ENCODE peak calls at places on chromosomes 7 and 10, in eight cellular contexts. E, N, Q, K, O, J, T and B are unnamed samples. For H3K27me3, the result is how much of the 10 kb centered on the place peaks cover.

GRCh38 chr10:31959461-31960173 is 31.0 kb upstream of the ARHGAP12 start:
- DNase-seq in E (no peak), N (no peak), Q (no peak), K (no peak), O (no peak), J (no peak), T (no peak), B (no peak)

GRCh38 chr10:58577394-58577793 is 64.7 kb downstream of the BICC1 start:
- DNase-seq in E (no peak), N (no peak), Q (no peak), K (no peak), O (no peak), J (peak), T (no peak), B (no peak)

GRCh38 chr10:7529638-7530037 is 118.8 kb upstream of the SFMBT2 start:
- DNase-seq in E (no peak), N (no peak), Q (no peak), K (peak), O (peak), J (peak), T (no peak), B (peak)

GRCh38 chr7:159114096-159114495 is 30.6 kb downstream of the VIPR2 start:
- DNase-seq in E (peak), N (no peak), Q (no peak), K (no peak), O (peak), J (no peak), T (no peak), B (no peak)

GRCh38 chr7:94605031-94605430 is 50.9 kb downstream of the SGCE start:
- DNase-seq in E (no peak), N (no peak), Q (no peak), K (no peak), O (no peak), J (peak), T (no peak), B (no peak)

GRCh38 chr7:140605337-140605736 is 35.3 kb downstream of the DENND2A start:
- DNase-seq in E (no peak), N (no peak), Q (no peak), K (no peak), O (peak), J (no peak), T (no peak), B (no peak)

GRCh38 chr10:65570143-65571010 is 1355.5 kb upstream of the LRRTM3 start:
- DNase-seq in E (no peak), N (peak), Q (no peak), K (peak), O (peak), J (peak), T (peak), B (peak)

GRCh38 chr10:131842351-131843088 is 58.3 kb upstream of the PPP2R2D start:
- DNase-seq in E (peak), N (peak), Q (no peak), K (no peak), O (no peak), J (no peak), T (no peak), B (peak)

GRCh38 chr10:27998178-27998953 is 513 bp downstream of the ODAD2 start:
- DNase-seq in E (no peak), N (peak), Q (no peak), K (peak), O (peak), J (peak), T (peak), B (peak)

GRCh38 chr7:99928994-99929729 is at the start of gene GJC3:
- DNase-seq in E (peak), N (peak), Q (no peak), K (peak), O (peak), J (peak), T (peak), B (peak)

GRCh38 chr7:29408841-29409243 is 154.8 kb upstream of the PRR15 start:
- DNase-seq in E (no peak), N (no peak), Q (peak), K (peak), O (peak), J (peak), T (no peak), B (no peak)

GRCh38 chr7:124330741-124331407 is 298.0 kb upstream of the TMEM229A start:
- DNase-seq in E (no peak), N (no peak), Q (no peak), K (no peak), O (no peak), J (no peak), T (no peak), B (no peak)

GRCh38 chr10:51892965-51893658 is 193.7 kb upstream of the CSTF2T start:
- DNase-seq in E (no peak), N (no peak), Q (no peak), K (no peak), O (peak), J (peak), T (no peak), B (no peak)

GRCh38 chr7:31027161-31027965 is 24.7 kb upstream of the ADCYAP1R1 start:
- DNase-seq in E (no peak), N (peak), Q (no peak), K (peak), O (peak), J (peak), T (peak), B (no peak)

GRCh38 chr7:35982600-35982999 is 170.5 kb upstream of the EEPD1 start:
- DNase-seq in E (no peak), N (no peak), Q (no peak), K (no peak), O (no peak), J (no peak), T (no peak), B (no peak)

GRCh38 chr7:40937879-40938278 is 765.0 kb downstream of the INHBA start:
- DNase-seq in E (no peak), N (no peak), Q (no peak), K (no peak), O (peak), J (no peak), T (no peak), B (no peak)

GRCh38 chr10:109972372-109973001 is 35.3 kb upstream of the ADD3 start:
- DNase-seq in E (no peak), N (no peak), Q (no peak), K (no peak), O (no peak), J (no peak), T (no peak), B (no peak)

GRCh38 chr10:119538632-119539358 is 3.7 kb downstream of the RGS10 start:
- DNase-seq in E (peak), N (no peak), Q (no peak), K (no peak), O (no peak), J (no peak), T (no peak), B (no peak)

GRCh38 chr10:60495357-60495756 is 105.7 kb upstream of the ANK3 start:
- DNase-seq in E (no peak), N (no peak), Q (no peak), K (no peak), O (no peak), J (no peak), T (no peak), B (no peak)

GRCh38 chr10:34018129-34018528 is 683.7 kb upstream of the NRP1 start:
- DNase-seq in E (no peak), N (no peak), Q (no peak), K (no peak), O (no peak), J (peak), T (no peak), B (no peak)

GRCh38 chr7:34087892-34088891 is 182.9 kb downstream of the BMPER start:
- DNase-seq in E (no peak), N (no peak), Q (no peak), K (peak), O (peak), J (peak), T (no peak), B (peak)

GRCh38 chr10:88110355-88110754 is 246.9 kb downstream of the PTEN start:
- DNase-seq in E (no peak), N (no peak), Q (no peak), K (no peak), O (no peak), J (no peak), T (no peak), B (no peak)

GRCh38 chr10:97731346-97732051 is 5.4 kb upstream of the ZFYVE27 start:
- DNase-seq in E (peak), N (no peak), Q (no peak), K (peak), O (peak), J (peak), T (no peak), B (peak)

GRCh38 chr10:15433850-15434537 is 62.9 kb upstream of the FAM171A1 start:
- DNase-seq in E (no peak), N (no peak), Q (no peak), K (peak), O (peak), J (peak), T (no peak), B (no peak)

GRCh38 chr10:43676360-43676759 is 27.7 kb upstream of the ZNF32 start:
- DNase-seq in E (no peak), N (no peak), Q (no peak), K (no peak), O (no peak), J (no peak), T (no peak), B (no peak)

GRCh38 chr7:77542399-77542798 is 5.3 kb downstream of the PTPN12 start:
- DNase-seq in E (no peak), N (no peak), Q (no peak), K (no peak), O (no peak), J (no peak), T (no peak), B (no peak)

GRCh38 chr7:7869036-7869435 is 99.6 kb upstream of the GLCCI1 start:
- DNase-seq in E (no peak), N (no peak), Q (no peak), K (no peak), O (no peak), J (no peak), T (no peak), B (no peak)

GRCh38 chr7:93327006-93327633 is 95.0 kb downstream of the VPS50 start:
- DNase-seq in E (no peak), N (no peak), Q (no peak), K (no peak), O (no peak), J (peak), T (no peak), B (no peak)

GRCh38 chr7:148142660-148143248 is 447.8 kb upstream of the C7orf33 start:
- DNase-seq in E (no peak), N (no peak), Q (no peak), K (peak), O (peak), J (peak), T (no peak), B (no peak)

GRCh38 chr10:131442271-131442670 is 130.8 kb upstream of the TCERG1L start:
- DNase-seq in E (peak), N (no peak), Q (no peak), K (no peak), O (no peak), J (no peak), T (no peak), B (no peak)

GRCh38 chr10:83871486-83872081 is 267.7 kb upstream of the GHITM start:
- DNase-seq in E (peak), N (peak), Q (peak), K (peak), O (peak), J (peak), T (peak), B (peak)

GRCh38 chr10:74418285-74418872 is 267.4 kb downstream of the ADK start:
- DNase-seq in E (no peak), N (no peak), Q (no peak), K (peak), O (peak), J (no peak), T (no peak), B (no peak)

GRCh38 chr10:74424565-74424964 is 273.5 kb downstream of the ADK start:
- DNase-seq in E (no peak), N (no peak), Q (no peak), K (no peak), O (no peak), J (no peak), T (no peak), B (no peak)

GRCh38 chr10:74415440-74415839 is 264.4 kb downstream of the ADK start:
- DNase-seq in E (no peak), N (no peak), Q (no peak), K (no peak), O (no peak), J (no peak), T (no peak), B (no peak)

GRCh38 chr10:74417397-74417796 is 266.4 kb downstream of the ADK start:
- DNase-seq in E (no peak), N (no peak), Q (no peak), K (no peak), O (no peak), J (no peak), T (no peak), B (no peak)

DNA sequence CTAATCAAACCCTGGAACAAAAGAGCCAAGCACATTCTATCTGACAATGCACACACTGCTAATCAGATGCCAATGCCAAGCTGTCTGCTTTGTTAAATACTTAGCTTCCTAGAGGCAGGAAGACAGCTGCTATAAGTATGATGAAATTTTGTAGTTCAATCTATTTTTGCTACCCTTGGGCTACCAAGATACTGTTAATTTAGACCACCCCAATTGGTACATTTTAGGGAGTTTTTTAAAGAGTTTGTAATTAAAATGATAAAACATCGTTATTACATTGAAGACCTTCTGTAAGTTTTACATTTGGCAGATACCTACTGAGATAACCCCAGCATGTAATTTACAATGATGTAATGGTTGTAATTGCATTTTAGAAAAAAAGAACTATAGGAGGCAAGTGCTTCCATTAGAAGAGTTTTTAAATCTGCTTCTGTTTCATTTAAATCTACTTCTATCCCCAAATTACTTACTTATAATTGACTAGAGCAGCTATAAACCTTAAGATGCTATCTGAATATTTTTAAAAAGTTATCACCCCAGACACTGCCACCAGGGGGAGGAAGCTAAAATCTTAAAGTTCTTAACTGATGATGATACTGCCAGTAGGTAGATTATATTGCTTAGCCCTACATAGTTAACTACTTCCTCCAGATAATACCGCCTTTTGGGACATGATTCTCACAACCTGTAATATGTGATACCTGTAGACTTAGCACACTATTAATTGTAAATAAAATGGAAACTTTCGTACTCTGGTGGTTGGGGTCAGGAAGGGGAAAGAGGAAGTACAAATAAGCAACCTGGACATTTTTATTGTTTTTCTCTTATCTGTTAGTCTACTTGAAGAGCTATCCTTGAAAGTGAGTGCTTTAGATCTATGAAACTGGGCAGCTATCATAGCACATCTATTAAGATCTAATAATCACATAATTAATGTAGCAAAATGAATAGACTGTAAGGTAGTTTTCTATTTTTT is 268.8 kb downstream of the ADK start:
- DNase-seq in E (no peak), N (no peak), Q (peak), K (no peak), O (peak), J (peak), T (no peak), B (peak)
- TF ChIP-seq CTCF in E (peak), N (no peak), Q (peak), K (peak), O (peak), J (peak), T (peak), B (peak)

DNA sequence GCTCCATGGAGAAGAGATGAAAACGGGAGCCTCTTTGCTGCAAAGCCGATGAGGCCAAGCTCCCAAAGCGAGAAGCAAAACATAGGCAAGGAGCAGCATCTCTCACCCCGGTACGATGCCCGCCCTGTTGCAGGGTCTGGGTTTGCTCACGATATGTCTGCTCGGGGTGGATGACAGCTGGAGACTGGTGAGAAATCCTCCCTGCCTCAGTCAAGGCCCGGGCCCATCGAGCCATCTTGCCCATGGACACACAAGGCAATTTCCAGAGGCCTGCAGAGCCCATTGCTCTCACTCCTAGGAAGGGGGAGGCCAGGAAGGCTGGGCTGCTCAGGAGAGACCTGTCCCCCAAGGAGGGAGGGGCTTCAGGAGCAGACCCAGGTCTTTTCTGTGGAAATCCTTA is 391.7 kb upstream of the SHH start:
- DNase-seq in E (no peak), N (no peak), Q (no peak), K (no peak), O (no peak), J (no peak), T (no peak), B (no peak)
- H3K27me3 ChIP-seq in E (under half), N (under half), Q (under half), K (under half), O (under half), J (under half), T (half or more), B (under half)

GRCh38 chr7:88835147-88835728 is 39.7 kb upstream of the TEX47 start:
- DNase-seq in E (no peak), N (no peak), Q (peak), K (peak), O (peak), J (peak), T (no peak), B (peak)
- TF ChIP-seq CTCF in E (no peak), N (no peak), Q (peak), K (peak), O (peak), J (peak), T (peak), B (peak)

GRCh38 chr7:157691521-157692155 is 354.8 kb downstream of the DNAJB6 start:
- DNase-seq in E (peak), N (peak), Q (no peak), K (no peak), O (peak), J (no peak), T (no peak), B (no peak)
- H3K27me3 ChIP-seq in E (half or more), N (half or more), Q (under half), K (half or more), O (half or more), J (half or more), T (half or more), B (under half)